ENCODE peak calls at places on chromosomes 11 and 22, in four cellular contexts. K is K562, D is HepG2, J is H1. B is an unnamed sample.

GRCh38 chr11:65630215-65630614 is 7.7 kb upstream of the SIPA1 start:
- DNase-seq in D (no peak), K (no peak), J (no peak), B (no peak)

GRCh38 chr11:6219359-6219758 is 14.0 kb downstream of the C11orf42 start:
- DNase-seq in J (no peak), D (no peak), K (no peak), B (no peak)

GRCh38 chr22:49334976-49335375 is 492.7 kb downstream of the BRD1 start:
- DNase-seq in J (no peak), K (no peak), D (no peak), B (no peak)

GRCh38 chr22:32995335-32995734 is 62.8 kb downstream of the SYN3 start:
- DNase-seq in K (no peak), D (no peak), J (no peak), B (no peak)

GRCh38 chr22:20964090-20964798 is 2.8 kb upstream of the AIFM3 start:
- DNase-seq in K (no peak), D (no peak), J (no peak), B (no peak)

GRCh38 chr22:49036513-49036912 is 791.2 kb downstream of the BRD1 start:
- DNase-seq in K (no peak), J (no peak), D (no peak), B (no peak)

GRCh38 chr11:111422494-111423249 is 43.6 kb upstream of the POU2AF1 start:
- DNase-seq in J (peak; percentile 56), D (peak; percentile 82), K (peak; percentile 41), B (peak; percentile 6)

GRCh38 chr11:27263046-27263445 is 100.0 kb downstream of the CCDC34 start:
- DNase-seq in J (no peak), K (no peak), D (no peak), B (no peak)

GRCh38 chr11:65872555-65873279 is at the start of gene EFEMP2:
- DNase-seq in D (no peak), K (peak; percentile 44), J (no peak), B (no peak)

GRCh38 chr11:68632802-68633201 is 51.5 kb upstream of the GAL start:
- DNase-seq in K (peak; percentile 57), D (peak; percentile 67), J (peak; percentile 39), B (peak; percentile 51)

GRCh38 chr11:22169833-22170232 is 23.1 kb upstream of the ANO5 start:
- DNase-seq in D (peak; percentile 6), J (no peak), K (no peak), B (peak; percentile 13)

GRCh38 chr22:49906071-49906798 is 12.0 kb downstream of the ALG12 start:
- DNase-seq in D (no peak), J (no peak), K (no peak), B (no peak)

GRCh38 chr22:19990188-19990587 is 26.4 kb downstream of the ARVCF start:
- DNase-seq in K (no peak), D (no peak), J (no peak), B (no peak)

GRCh38 chr11:10309163-10310093 is 4.6 kb downstream of the ADM start:
- DNase-seq in D (peak; percentile 74), K (peak; percentile 42), J (no peak), B (peak; percentile 82)

GRCh38 chr11:128911239-128911638 is 20.1 kb downstream of the KCNJ5 start:
- DNase-seq in K (no peak), D (no peak), J (no peak), B (no peak)

GRCh38 chr11:105582497-105582896 is 27.4 kb upstream of the GRIA4 start:
- DNase-seq in D (no peak), J (no peak), K (no peak), B (no peak)

GRCh38 chr11:96161271-96162089 is 181.5 kb downstream of the MAML2 start:
- DNase-seq in J (no peak), D (no peak), K (no peak), B (no peak)

GRCh38 chr11:2446590-2447252 is 1.9 kb downstream of the KCNQ1 start:
- DNase-seq in D (no peak), K (no peak), J (no peak), B (no peak)

GRCh38 chr11:43261775-43262174 is 50.0 kb upstream of the API5 start:
- DNase-seq in K (no peak), J (no peak), D (no peak), B (no peak)

GRCh38 chr11:117654856-117655255 is 142.2 kb downstream of the DSCAML1 start:
- DNase-seq in J (no peak), D (no peak), K (no peak), B (no peak)

GRCh38 chr11:65973439-65974110 is 12.0 kb downstream of the SART1 start:
- DNase-seq in J (no peak), K (no peak), D (no peak), B (no peak)

GRCh38 chr11:75925785-75926164 is 110.8 kb downstream of the UVRAG start:
- DNase-seq in J (no peak), K (no peak), D (no peak), B (no peak)

GRCh38 chr11:30960387-30960992 is 374.3 kb upstream of the MPPED2 start:
- DNase-seq in J (no peak), K (no peak), D (peak; percentile 44), B (peak; percentile 14)

GRCh38 chr22:20398420-20398819 is 4.5 kb downstream of the ZNF74 start:
- DNase-seq in D (no peak), J (no peak), K (no peak), B (no peak)

GRCh38 chr22:23249506-23250423 is 69.5 kb downstream of the BCR start:
- DNase-seq in K (peak; percentile 66), J (no peak), D (no peak), B (no peak)

GRCh38 chr11:102837151-102837550 is 6.3 kb downstream of the MMP3 start:
- DNase-seq in K (no peak), J (no peak), D (no peak), B (no peak)

GRCh38 chr11:33266418-33267215 is 9.4 kb downstream of the HIPK3 start:
- DNase-seq in K (no peak), D (peak; percentile 75), J (no peak), B (no peak)

GRCh38 chr11:1622076-1622475 is at the start of gene KRTAP5-4:
- DNase-seq in J (no peak), K (no peak), D (no peak), B (no peak)

GRCh38 chr11:63212742-63213141 is 30.7 kb downstream of the SLC22A25 start:
- DNase-seq in D (peak; percentile 10), J (no peak), K (peak; percentile 54), B (peak; percentile 26)

GRCh38 chr22:39070186-39070585 is 6.9 kb upstream of the APOBEC3G start:
- DNase-seq in J (no peak), K (no peak), D (no peak), B (no peak)

GRCh38 chr11:125457814-125458343 is 38.2 kb downstream of the FEZ1 start:
- DNase-seq in K (peak; percentile 23), J (no peak), D (peak; percentile 13), B (no peak)

GRCh38 chr11:61270354-61271070 is 24.6 kb downstream of the VWCE start:
- DNase-seq in J (no peak), D (no peak), K (no peak), B (no peak)

GRCh38 chr11:2834893-2835767 is 50.4 kb downstream of the CDKN1C start:
- DNase-seq in K (no peak), D (peak; percentile 27), J (no peak), B (no peak)

GRCh38 chr11:102661040-102661439 is 35.9 kb upstream of the MMP20 start:
- DNase-seq in D (no peak), J (no peak), K (no peak), B (no peak)

GRCh38 chr11:86952933-86953637 is 2.1 kb downstream of the FZD4 start:
- DNase-seq in D (no peak), K (no peak), J (no peak), B (no peak)

DNA sequence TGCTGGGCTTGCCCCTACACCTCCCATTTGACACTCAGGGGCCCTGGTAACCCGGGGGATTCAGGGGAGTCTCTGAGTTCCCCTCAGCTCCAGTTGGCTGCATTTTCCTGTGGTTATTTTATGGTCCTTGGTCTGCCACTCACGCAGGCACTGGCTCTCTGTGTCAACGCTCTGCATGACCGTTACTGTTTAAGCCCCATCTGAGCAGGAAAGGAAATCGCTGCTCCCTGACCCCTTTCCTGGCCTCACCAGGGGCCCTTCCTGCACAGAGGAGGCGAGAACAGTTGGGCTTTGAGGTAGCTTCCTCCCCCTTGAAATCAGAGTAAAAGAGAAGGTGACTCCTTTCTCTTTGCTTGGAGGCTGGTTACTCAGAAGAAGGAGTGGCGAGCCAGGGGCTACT is 2.4 kb downstream of the C1QTNF4 start:
- DNase-seq in D (no peak), J (no peak), K (no peak), B (no peak)
- TF ChIP-seq PHF8 in D (peak; percentile 19), J (no peak), K (no peak), B (no peak)

GRCh38 chr11:107956543-107956942 is 28.3 kb downstream of the RAB39A start:
- DNase-seq in K (no peak), D (no peak), J (no peak), B (no peak)
- TF ChIP-seq PHF8 in K (no peak), D (no peak), J (no peak), B (no peak)

DNA sequence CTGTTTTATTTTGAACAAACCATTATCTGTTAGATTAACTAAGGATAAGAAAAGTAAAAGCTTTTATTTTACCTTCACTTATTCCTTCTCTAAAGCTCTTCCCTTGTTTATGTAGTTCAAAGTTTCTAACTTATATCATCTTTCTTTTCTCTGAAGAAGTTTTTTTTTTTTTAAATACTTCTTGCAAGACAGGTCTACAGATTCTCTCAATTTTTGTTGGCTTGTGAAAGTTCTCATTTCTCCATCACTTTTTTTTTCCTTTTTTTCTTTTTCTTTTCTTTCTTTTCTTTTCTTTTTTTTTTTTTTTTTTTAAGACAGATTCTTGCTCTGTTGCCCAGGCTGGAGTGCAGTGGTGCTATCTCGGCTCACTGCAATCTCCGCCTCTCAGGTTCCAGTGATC is 4.7 kb upstream of the TREH start:
- DNase-seq in D (no peak), J (no peak), K (no peak), B (no peak)
- TF ChIP-seq PHF8 in D (no peak), J (no peak), K (no peak), B (no peak)

DNA sequence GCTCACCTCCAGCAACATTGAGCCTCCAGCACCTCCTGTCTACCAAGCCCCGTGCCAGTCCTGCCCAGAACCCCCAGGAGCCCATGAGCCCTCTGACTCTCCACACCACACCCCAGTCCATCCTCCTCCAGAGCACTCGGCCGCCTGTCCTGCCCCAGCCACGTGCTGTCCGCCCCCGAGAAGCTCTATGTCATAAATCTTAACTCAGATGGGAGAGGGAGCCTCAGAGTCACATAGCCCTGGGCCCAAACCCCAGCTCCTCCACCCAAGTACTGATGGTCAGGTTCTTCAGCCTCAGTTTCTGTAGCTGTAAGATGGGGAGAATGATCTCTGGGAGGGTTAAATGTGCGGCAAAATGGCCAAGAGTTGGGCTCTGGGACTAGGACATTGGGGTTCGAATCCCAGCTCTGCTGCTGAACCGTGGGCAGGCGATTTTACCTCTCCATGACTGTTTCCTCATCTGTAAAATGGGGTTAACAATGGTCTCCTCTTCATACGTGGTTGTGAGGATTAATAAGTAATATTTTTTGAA is 27.8 kb downstream of the CYTH4 start:
- DNase-seq in J (no peak), K (peak; percentile 30), D (no peak), B (no peak)
- TF ChIP-seq PHF8 in J (no peak), K (no peak), D (no peak), B (no peak)

GRCh38 chr22:28884754-28885375 is 1.5 kb downstream of the ZNRF3 start:
- DNase-seq in J (no peak), D (no peak), K (no peak), B (no peak)
- TF ChIP-seq PHF8 in J (no peak), D (no peak), K (no peak), B (no peak)

GRCh38 chr11:69674267-69674885 is 777 bp downstream of the LTO1 start:
- DNase-seq in J (no peak), D (no peak), K (no peak), B (no peak)
- TF ChIP-seq PHF8 in J (no peak), D (no peak), K (no peak), B (no peak)

B was measured in A549.